ENCODE peak calls at places on chromosomes 2 and 18, in five cellular contexts. One of them, this sample, is unnamed.

GRCh38 chr2:240480834-240481623 is 45.6 kb downstream of the GPC1 start:
- DNase-seq in HL-60: no peak
- DNase-seq in HCT116: no peak
- DNase-seq in fibroblast of the aortic adventitia: no peak
- DNase-seq in CD8-positive, alpha-beta T cell: no peak
- DNase-seq in this sample: no peak

GRCh38 chr2:144456680-144457079 is 63.2 kb downstream of the ZEB2 start:
- DNase-seq in HL-60: peak
- DNase-seq in fibroblast of the aortic adventitia: peak
- DNase-seq in HCT116: no peak
- DNase-seq in CD8-positive, alpha-beta T cell: no peak
- DNase-seq in this sample: peak

GRCh38 chr2:196758474-196759377 is 40.8 kb downstream of the GTF3C3 start:
- DNase-seq in fibroblast of the aortic adventitia: peak
- DNase-seq in HCT116: no peak
- DNase-seq in CD8-positive, alpha-beta T cell: no peak
- DNase-seq in HL-60: no peak
- DNase-seq in this sample: peak

GRCh38 chr18:46278481-46279465 is 174.6 kb downstream of the HAUS1 start:
- DNase-seq in HCT116: no peak
- DNase-seq in HL-60: no peak
- DNase-seq in CD8-positive, alpha-beta T cell: no peak
- DNase-seq in fibroblast of the aortic adventitia: peak
- DNase-seq in this sample: peak

GRCh38 chr18:39795350-39795749 is 2159.7 kb upstream of the PIK3C3 start:
- DNase-seq in fibroblast of the aortic adventitia: no peak
- DNase-seq in HL-60: no peak
- DNase-seq in CD8-positive, alpha-beta T cell: no peak
- DNase-seq in HCT116: no peak
- DNase-seq in this sample: no peak

GRCh38 chr2:108449410-108450200 is 599 bp downstream of the GCC2 start:
- DNase-seq in HCT116: peak
- DNase-seq in CD8-positive, alpha-beta T cell: peak
- DNase-seq in fibroblast of the aortic adventitia: peak
- DNase-seq in HL-60: no peak
- DNase-seq in this sample: no peak

GRCh38 chr18:80253871-80254492 is 6.7 kb upstream of the PARD6G start:
- DNase-seq in HL-60: no peak
- DNase-seq in HCT116: peak
- DNase-seq in fibroblast of the aortic adventitia: no peak
- DNase-seq in CD8-positive, alpha-beta T cell: peak
- DNase-seq in this sample: no peak

GRCh38 chr2:136381722-136382633 is 264.0 kb upstream of the CXCR4 start:
- DNase-seq in HL-60: peak
- DNase-seq in fibroblast of the aortic adventitia: no peak
- DNase-seq in HCT116: no peak
- DNase-seq in CD8-positive, alpha-beta T cell: peak
- DNase-seq in this sample: no peak

GRCh38 chr18:76494541-76495403 is at the start of gene ZNF516:
- DNase-seq in CD8-positive, alpha-beta T cell: no peak
- DNase-seq in fibroblast of the aortic adventitia: peak
- DNase-seq in HL-60: no peak
- DNase-seq in HCT116: no peak
- DNase-seq in this sample: no peak

GRCh38 chr2:239108459-239108858 is 260.6 kb downstream of the TWIST2 start:
- DNase-seq in HL-60: no peak
- DNase-seq in fibroblast of the aortic adventitia: no peak
- DNase-seq in HCT116: no peak
- DNase-seq in CD8-positive, alpha-beta T cell: no peak
- DNase-seq in this sample: no peak

GRCh38 chr18:31973929-31974546 is 31.1 kb upstream of the TRAPPC8 start:
- DNase-seq in HL-60: no peak
- DNase-seq in HCT116: no peak
- DNase-seq in CD8-positive, alpha-beta T cell: no peak
- DNase-seq in fibroblast of the aortic adventitia: no peak
- DNase-seq in this sample: no peak

GRCh38 chr2:101794141-101794540 is 96.6 kb downstream of the MAP4K4 start:
- DNase-seq in fibroblast of the aortic adventitia: no peak
- DNase-seq in CD8-positive, alpha-beta T cell: no peak
- DNase-seq in HCT116: no peak
- DNase-seq in HL-60: no peak
- DNase-seq in this sample: no peak

GRCh38 chr18:73043231-73044000 is 175.6 kb upstream of the NETO1 start:
- DNase-seq in HCT116: no peak
- DNase-seq in fibroblast of the aortic adventitia: no peak
- DNase-seq in CD8-positive, alpha-beta T cell: no peak
- DNase-seq in HL-60: no peak
- DNase-seq in this sample: no peak

GRCh38 chr18:26429535-26429934 is 118.8 kb downstream of the KCTD1 start:
- DNase-seq in CD8-positive, alpha-beta T cell: no peak
- DNase-seq in HCT116: peak
- DNase-seq in HL-60: no peak
- DNase-seq in fibroblast of the aortic adventitia: peak
- DNase-seq in this sample: no peak

GRCh38 chr2:12883911-12884310 is 167.2 kb downstream of the TRIB2 start:
- DNase-seq in HCT116: no peak
- DNase-seq in HL-60: no peak
- DNase-seq in CD8-positive, alpha-beta T cell: no peak
- DNase-seq in fibroblast of the aortic adventitia: peak
- DNase-seq in this sample: no peak

GRCh38 chr2:18552351-18553077 is 7.9 kb downstream of the RDH14 start:
- DNase-seq in CD8-positive, alpha-beta T cell: no peak
- DNase-seq in fibroblast of the aortic adventitia: peak
- DNase-seq in HCT116: no peak
- DNase-seq in HL-60: no peak
- DNase-seq in this sample: no peak

GRCh38 chr2:42249887-42250286 is 80.7 kb downstream of the EML4 start:
- DNase-seq in HL-60: no peak
- DNase-seq in CD8-positive, alpha-beta T cell: no peak
- DNase-seq in HCT116: no peak
- DNase-seq in fibroblast of the aortic adventitia: no peak
- DNase-seq in this sample: no peak

GRCh38 chr18:9918016-9918680 is 4.3 kb downstream of the VAPA start:
- DNase-seq in HL-60: no peak
- DNase-seq in HCT116: no peak
- DNase-seq in CD8-positive, alpha-beta T cell: no peak
- DNase-seq in fibroblast of the aortic adventitia: peak
- DNase-seq in this sample: peak

DNA sequence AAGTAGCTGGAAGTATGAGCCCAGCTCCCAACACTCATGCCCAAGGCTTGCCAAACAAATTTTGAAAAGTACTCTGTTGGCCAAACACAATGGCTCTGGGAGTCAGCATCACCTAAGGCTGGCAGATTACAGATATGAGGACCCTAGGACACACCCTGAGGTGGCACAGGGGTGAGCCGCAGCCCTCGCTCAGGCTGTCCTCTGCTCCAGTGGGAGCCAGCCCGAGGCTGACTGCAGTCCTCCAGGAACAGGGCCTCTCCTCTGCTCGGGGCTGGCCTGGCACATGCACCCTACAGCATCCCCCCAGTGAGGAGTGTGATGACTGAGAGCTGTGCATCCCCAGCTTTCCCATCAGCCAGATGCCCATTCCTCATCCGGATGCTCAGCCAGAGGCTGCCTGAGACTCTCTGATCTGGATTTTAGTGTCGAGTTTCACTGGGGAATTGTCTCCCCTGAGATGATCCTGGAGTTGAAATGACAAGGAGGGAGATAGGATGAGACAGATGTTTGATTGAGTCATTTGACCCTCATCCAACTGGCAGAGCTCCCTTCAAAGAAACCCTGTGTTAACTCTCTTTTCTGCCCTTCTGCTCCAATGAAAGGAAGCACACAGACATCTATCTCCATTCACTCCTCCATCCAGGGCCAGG is 269.3 kb upstream of the NCKAP5 start:
- DNase-seq in CD8-positive, alpha-beta T cell: no peak
- DNase-seq in HCT116: no peak
- DNase-seq in HL-60: no peak
- DNase-seq in fibroblast of the aortic adventitia: peak
- DNase-seq in this sample: no peak
- H3K4me3 ChIP-seq in CD8-positive, alpha-beta T cell: no peak
- H3K4me3 ChIP-seq in HCT116: no peak
- H3K4me3 ChIP-seq in HL-60: no peak
- H3K4me3 ChIP-seq in fibroblast of the aortic adventitia: no peak
- H3K4me3 ChIP-seq in this sample: no peak

GRCh38 chr18:3216987-3217386 is 2.8 kb downstream of the MYOM1 start:
- DNase-seq in HCT116: no peak
- DNase-seq in CD8-positive, alpha-beta T cell: no peak
- DNase-seq in HL-60: no peak
- DNase-seq in fibroblast of the aortic adventitia: no peak
- DNase-seq in this sample: no peak

GRCh38 chr18:3218817-3219216 is 951 bp downstream of the MYOM1 start:
- DNase-seq in HL-60: no peak
- DNase-seq in fibroblast of the aortic adventitia: no peak
- DNase-seq in CD8-positive, alpha-beta T cell: no peak
- DNase-seq in HCT116: no peak
- DNase-seq in this sample: no peak

GRCh38 chr18:3214855-3215637 is 4.7 kb downstream of the MYOM1 start:
- DNase-seq in HL-60: no peak
- DNase-seq in HCT116: no peak
- DNase-seq in fibroblast of the aortic adventitia: no peak
- DNase-seq in CD8-positive, alpha-beta T cell: no peak
- DNase-seq in this sample: no peak

GRCh38 chr18:3219621-3220335 is at the start of gene MYOM1:
- DNase-seq in HCT116: no peak
- DNase-seq in fibroblast of the aortic adventitia: no peak
- DNase-seq in HL-60: no peak
- DNase-seq in CD8-positive, alpha-beta T cell: no peak
- DNase-seq in this sample: no peak

GRCh38 chr18:3217930-3218647 is 1.7 kb downstream of the MYOM1 start:
- DNase-seq in fibroblast of the aortic adventitia: peak
- DNase-seq in CD8-positive, alpha-beta T cell: no peak
- DNase-seq in HL-60: no peak
- DNase-seq in HCT116: no peak
- DNase-seq in this sample: no peak
- H3K4me3 ChIP-seq in fibroblast of the aortic adventitia: no peak
- H3K4me3 ChIP-seq in CD8-positive, alpha-beta T cell: no peak
- H3K4me3 ChIP-seq in HL-60: no peak
- H3K4me3 ChIP-seq in HCT116: no peak
- H3K4me3 ChIP-seq in this sample: no peak

GRCh38 chr2:215812966-215813365 is 200.4 kb downstream of the MREG start:
- DNase-seq in HL-60: no peak
- DNase-seq in fibroblast of the aortic adventitia: peak
- DNase-seq in CD8-positive, alpha-beta T cell: no peak
- DNase-seq in HCT116: no peak
- DNase-seq in this sample: no peak

GRCh38 chr2:215808194-215808593 is 205.2 kb downstream of the MREG start:
- DNase-seq in HL-60: no peak
- DNase-seq in CD8-positive, alpha-beta T cell: no peak
- DNase-seq in fibroblast of the aortic adventitia: no peak
- DNase-seq in HCT116: no peak
- DNase-seq in this sample: no peak

GRCh38 chr2:215808996-215809395 is 204.4 kb downstream of the MREG start:
- DNase-seq in fibroblast of the aortic adventitia: peak
- DNase-seq in HL-60: no peak
- DNase-seq in HCT116: no peak
- DNase-seq in CD8-positive, alpha-beta T cell: no peak
- DNase-seq in this sample: no peak

GRCh38 chr2:215811003-215811402 is 202.3 kb downstream of the MREG start:
- DNase-seq in HL-60: no peak
- DNase-seq in CD8-positive, alpha-beta T cell: no peak
- DNase-seq in HCT116: no peak
- DNase-seq in fibroblast of the aortic adventitia: no peak
- DNase-seq in this sample: no peak

GRCh38 chr2:215811409-215812355 is 201.7 kb downstream of the MREG start:
- DNase-seq in HCT116: no peak
- DNase-seq in HL-60: peak
- DNase-seq in CD8-positive, alpha-beta T cell: no peak
- DNase-seq in fibroblast of the aortic adventitia: no peak
- DNase-seq in this sample: no peak
- H3K4me3 ChIP-seq in HCT116: no peak
- H3K4me3 ChIP-seq in HL-60: no peak
- H3K4me3 ChIP-seq in CD8-positive, alpha-beta T cell: no peak
- H3K4me3 ChIP-seq in fibroblast of the aortic adventitia: no peak
- H3K4me3 ChIP-seq in this sample: no peak

GRCh38 chr2:178522950-178523595 is 42.8 kb downstream of the PLEKHA3 start:
- DNase-seq in CD8-positive, alpha-beta T cell: peak
- DNase-seq in HL-60: no peak
- DNase-seq in fibroblast of the aortic adventitia: peak
- DNase-seq in HCT116: peak
- DNase-seq in this sample: no peak
- H3K4me3 ChIP-seq in CD8-positive, alpha-beta T cell: peak
- H3K4me3 ChIP-seq in HL-60: no peak
- H3K4me3 ChIP-seq in fibroblast of the aortic adventitia: peak
- H3K4me3 ChIP-seq in HCT116: peak
- H3K4me3 ChIP-seq in this sample: no peak

DNA sequence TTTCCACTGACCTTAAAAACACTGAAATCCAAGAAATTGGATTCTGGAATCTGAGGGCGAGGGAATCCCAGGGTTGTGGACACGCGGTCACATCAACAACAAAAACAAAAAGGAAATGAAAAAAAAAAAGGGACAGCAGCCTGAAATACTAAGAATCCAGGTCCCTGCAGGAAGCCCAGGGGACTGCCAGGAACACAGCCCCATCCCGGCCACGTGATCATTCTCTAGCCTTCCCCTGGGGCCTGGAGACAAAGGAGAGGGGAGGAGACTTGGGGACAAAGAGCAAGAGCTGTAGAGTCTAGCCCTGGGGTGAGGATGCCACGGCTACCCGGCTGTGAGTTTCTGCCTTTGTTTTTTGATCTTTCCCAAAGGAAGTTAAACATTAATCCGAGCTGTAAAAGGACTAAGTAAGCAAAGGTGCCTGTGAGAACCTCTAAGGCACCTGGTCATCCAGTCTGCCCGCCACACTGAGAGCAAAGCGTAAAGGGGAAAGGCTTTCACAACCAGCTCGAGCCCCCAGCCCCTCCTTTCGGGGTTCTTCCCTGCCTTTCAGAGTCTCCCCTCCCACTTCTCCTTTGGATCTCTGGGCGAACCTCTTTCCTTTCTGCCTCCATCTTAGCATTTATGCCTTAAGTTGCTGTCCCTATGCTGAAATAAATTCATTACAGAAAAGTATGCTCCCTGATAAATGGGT is 57.9 kb upstream of the MSH2 start:
- DNase-seq in fibroblast of the aortic adventitia: no peak
- DNase-seq in HCT116: peak
- DNase-seq in HL-60: no peak
- DNase-seq in CD8-positive, alpha-beta T cell: no peak
- DNase-seq in this sample: peak
- H3K4me3 ChIP-seq in fibroblast of the aortic adventitia: no peak
- H3K4me3 ChIP-seq in HCT116: peak
- H3K4me3 ChIP-seq in HL-60: no peak
- H3K4me3 ChIP-seq in CD8-positive, alpha-beta T cell: no peak
- H3K4me3 ChIP-seq in this sample: no peak

GRCh38 chr2:46167406-46167805 is 129.8 kb upstream of the EPAS1 start:
- DNase-seq in CD8-positive, alpha-beta T cell: no peak
- DNase-seq in HCT116: no peak
- DNase-seq in HL-60: no peak
- DNase-seq in fibroblast of the aortic adventitia: no peak
- DNase-seq in this sample: no peak

GRCh38 chr2:46167924-46168323 is 129.3 kb upstream of the EPAS1 start:
- DNase-seq in fibroblast of the aortic adventitia: peak
- DNase-seq in CD8-positive, alpha-beta T cell: no peak
- DNase-seq in HCT116: no peak
- DNase-seq in HL-60: no peak
- DNase-seq in this sample: no peak

GRCh38 chr2:46164581-46165301 is 132.5 kb upstream of the EPAS1 start:
- DNase-seq in HL-60: no peak
- DNase-seq in fibroblast of the aortic adventitia: peak
- DNase-seq in HCT116: no peak
- DNase-seq in CD8-positive, alpha-beta T cell: no peak
- DNase-seq in this sample: peak

GRCh38 chr2:46163804-46164569 is 133.2 kb upstream of the EPAS1 start:
- DNase-seq in fibroblast of the aortic adventitia: peak
- DNase-seq in HL-60: no peak
- DNase-seq in HCT116: no peak
- DNase-seq in CD8-positive, alpha-beta T cell: no peak
- DNase-seq in this sample: no peak

GRCh38 chr2:46165916-46166315 is 131.3 kb upstream of the EPAS1 start:
- DNase-seq in HCT116: no peak
- DNase-seq in HL-60: no peak
- DNase-seq in CD8-positive, alpha-beta T cell: no peak
- DNase-seq in fibroblast of the aortic adventitia: no peak
- DNase-seq in this sample: no peak
- H3K4me3 ChIP-seq in HCT116: no peak
- H3K4me3 ChIP-seq in HL-60: no peak
- H3K4me3 ChIP-seq in CD8-positive, alpha-beta T cell: no peak
- H3K4me3 ChIP-seq in fibroblast of the aortic adventitia: no peak
- H3K4me3 ChIP-seq in this sample: no peak

This sample was measured in SJSA1.